ENCODE peak calls at places on chromosome 2, in nine cellular contexts. K, G, V, F, Y, Z, E, A and M are unnamed samples.

GRCh38 chr2:225428360-225428759 is 28.9 kb downstream of the NYAP2 start:
- DNase-seq in K (no peak), G (no peak), V (no peak), F (no peak), Y (no peak), Z (no peak), E (no peak), A (no peak), M (no peak)

GRCh38 chr2:98378901-98379300 is 32.6 kb downstream of the CNGA3 start:
- DNase-seq in K (peak), G (no peak), V (no peak), F (no peak), Y (no peak), Z (no peak), E (peak), A (no peak), M (peak)

GRCh38 chr2:8018956-8019355 is 662.9 kb upstream of the ID2 start:
- DNase-seq in K (no peak), G (no peak), V (no peak), F (no peak), Y (no peak), Z (no peak), E (no peak), A (no peak), M (no peak)

GRCh38 chr2:236659758-236660150 is 90.1 kb downstream of the ACKR3 start:
- DNase-seq in K (peak), G (no peak), V (no peak), F (peak), Y (no peak), Z (no peak), E (no peak), A (no peak), M (no peak)

GRCh38 chr2:68320118-68320641 is 431 bp upstream of the CNRIP1 start:
- DNase-seq in K (no peak), G (no peak), V (no peak), F (no peak), Y (no peak), Z (peak), E (peak), A (no peak), M (peak)

GRCh38 chr2:130864830-130865229 is 28.1 kb downstream of the ARHGEF4 start:
- DNase-seq in K (peak), G (no peak), V (no peak), F (peak), Y (no peak), Z (no peak), E (no peak), A (peak), M (peak)

GRCh38 chr2:191333911-191334357 is 88.7 kb downstream of the MYO1B start:
- DNase-seq in K (no peak), G (no peak), V (no peak), F (no peak), Y (peak), Z (no peak), E (peak), A (no peak), M (no peak)

GRCh38 chr2:61995059-61995458 is 89.6 kb downstream of the COMMD1 start:
- DNase-seq in K (no peak), G (no peak), V (no peak), F (no peak), Y (no peak), Z (no peak), E (no peak), A (no peak), M (no peak)

GRCh38 chr2:18795881-18796280 is 206.5 kb upstream of the NT5C1B start:
- DNase-seq in K (no peak), G (no peak), V (no peak), F (no peak), Y (no peak), Z (no peak), E (peak), A (no peak), M (no peak)

GRCh38 chr2:236862961-236863728 is 222.5 kb upstream of the COPS8 start:
- DNase-seq in K (peak), G (no peak), V (no peak), F (peak), Y (peak), Z (no peak), E (peak), A (no peak), M (no peak)